ENCODE peak calls at places on chromosome 9, in ten cellular contexts. One of them, this sample, is unnamed.

GRCh38 chr9:124203818-124204217 is 53.9 kb upstream of the NEK6 start:
- DNase-seq in thyroid gland: no peak
- DNase-seq in GM03348: no peak
- DNase-seq in activated CD4-positive, alpha-beta T cell treated with anti-CD3 and anti-CD28 coated beads, Interleukin-2, amount 10 ng/mL, durations not matched to agents 7 days and 5 days: no peak
- DNase-seq in right cardiac atrium: no peak
- DNase-seq in AG08396: no peak
- DNase-seq in stimulated activated CD8-positive, alpha-beta memory T cell treated with anti-CD3 and anti-CD28 coated beads, Interleukin-4, amount 100 ng/mL, for 24 hours: no peak
- DNase-seq in LoVo: no peak
- DNase-seq in right lobe of liver: no peak
- DNase-seq in HEK293T: no peak
- DNase-seq in this sample: no peak

GRCh38 chr9:90466481-90466880 is 176.1 kb downstream of the DIRAS2 start:
- DNase-seq in thyroid gland: no peak
- DNase-seq in GM03348: no peak
- DNase-seq in activated CD4-positive, alpha-beta T cell treated with anti-CD3 and anti-CD28 coated beads, Interleukin-2, amount 10 ng/mL, durations not matched to agents 7 days and 5 days: no peak
- DNase-seq in right cardiac atrium: no peak
- DNase-seq in AG08396: no peak
- DNase-seq in stimulated activated CD8-positive, alpha-beta memory T cell treated with anti-CD3 and anti-CD28 coated beads, Interleukin-4, amount 100 ng/mL, for 24 hours: no peak
- DNase-seq in LoVo: no peak
- DNase-seq in right lobe of liver: no peak
- DNase-seq in HEK293T: no peak
- DNase-seq in this sample: no peak

GRCh38 chr9:37197158-37198033 is 77.0 kb downstream of the ZCCHC7 start:
- DNase-seq in thyroid gland: no peak
- DNase-seq in GM03348: no peak
- DNase-seq in activated CD4-positive, alpha-beta T cell treated with anti-CD3 and anti-CD28 coated beads, Interleukin-2, amount 10 ng/mL, durations not matched to agents 7 days and 5 days: no peak
- DNase-seq in right cardiac atrium: no peak
- DNase-seq in AG08396: no peak
- DNase-seq in stimulated activated CD8-positive, alpha-beta memory T cell treated with anti-CD3 and anti-CD28 coated beads, Interleukin-4, amount 100 ng/mL, for 24 hours: no peak
- DNase-seq in LoVo: no peak
- DNase-seq in right lobe of liver: no peak
- DNase-seq in HEK293T: no peak
- DNase-seq in this sample: no peak

GRCh38 chr9:76629205-76629990 is 134.8 kb upstream of the PCA3 start:
- DNase-seq in thyroid gland: no peak
- DNase-seq in GM03348: no peak
- DNase-seq in activated CD4-positive, alpha-beta T cell treated with anti-CD3 and anti-CD28 coated beads, Interleukin-2, amount 10 ng/mL, durations not matched to agents 7 days and 5 days: no peak
- DNase-seq in right cardiac atrium: no peak
- DNase-seq in AG08396: no peak
- DNase-seq in stimulated activated CD8-positive, alpha-beta memory T cell treated with anti-CD3 and anti-CD28 coated beads, Interleukin-4, amount 100 ng/mL, for 24 hours: no peak
- DNase-seq in LoVo: no peak
- DNase-seq in right lobe of liver: no peak
- DNase-seq in HEK293T: no peak
- DNase-seq in this sample: no peak

GRCh38 chr9:77763566-77763965 is 115.4 kb upstream of the GNA14 start:
- DNase-seq in thyroid gland: no peak
- DNase-seq in GM03348: no peak
- DNase-seq in activated CD4-positive, alpha-beta T cell treated with anti-CD3 and anti-CD28 coated beads, Interleukin-2, amount 10 ng/mL, durations not matched to agents 7 days and 5 days: no peak
- DNase-seq in right cardiac atrium: no peak
- DNase-seq in AG08396: no peak
- DNase-seq in stimulated activated CD8-positive, alpha-beta memory T cell treated with anti-CD3 and anti-CD28 coated beads, Interleukin-4, amount 100 ng/mL, for 24 hours: no peak
- DNase-seq in LoVo: no peak
- DNase-seq in right lobe of liver: no peak
- DNase-seq in HEK293T: no peak
- DNase-seq in this sample: no peak

GRCh38 chr9:21434202-21435014 is 5.8 kb upstream of the IFNA1 start:
- DNase-seq in thyroid gland: peak
- DNase-seq in GM03348: peak
- DNase-seq in activated CD4-positive, alpha-beta T cell treated with anti-CD3 and anti-CD28 coated beads, Interleukin-2, amount 10 ng/mL, durations not matched to agents 7 days and 5 days: peak
- DNase-seq in right cardiac atrium: no peak
- DNase-seq in AG08396: peak
- DNase-seq in stimulated activated CD8-positive, alpha-beta memory T cell treated with anti-CD3 and anti-CD28 coated beads, Interleukin-4, amount 100 ng/mL, for 24 hours: no peak
- DNase-seq in LoVo: peak
- DNase-seq in right lobe of liver: no peak
- DNase-seq in HEK293T: peak
- DNase-seq in this sample: no peak

GRCh38 chr9:136052433-136052880 is 42.6 kb downstream of the NACC2 start:
- DNase-seq in thyroid gland: peak
- DNase-seq in GM03348: no peak
- DNase-seq in activated CD4-positive, alpha-beta T cell treated with anti-CD3 and anti-CD28 coated beads, Interleukin-2, amount 10 ng/mL, durations not matched to agents 7 days and 5 days: no peak
- DNase-seq in right cardiac atrium: no peak
- DNase-seq in AG08396: peak
- DNase-seq in stimulated activated CD8-positive, alpha-beta memory T cell treated with anti-CD3 and anti-CD28 coated beads, Interleukin-4, amount 100 ng/mL, for 24 hours: no peak
- DNase-seq in LoVo: peak
- DNase-seq in right lobe of liver: no peak
- DNase-seq in HEK293T: no peak
- DNase-seq in this sample: peak

GRCh38 chr9:136901516-136902258 is 15.4 kb downstream of the TRAF2 start:
- DNase-seq in thyroid gland: peak
- DNase-seq in GM03348: peak
- DNase-seq in activated CD4-positive, alpha-beta T cell treated with anti-CD3 and anti-CD28 coated beads, Interleukin-2, amount 10 ng/mL, durations not matched to agents 7 days and 5 days: peak
- DNase-seq in right cardiac atrium: peak
- DNase-seq in AG08396: peak
- DNase-seq in stimulated activated CD8-positive, alpha-beta memory T cell treated with anti-CD3 and anti-CD28 coated beads, Interleukin-4, amount 100 ng/mL, for 24 hours: peak
- DNase-seq in LoVo: peak
- DNase-seq in right lobe of liver: no peak
- DNase-seq in HEK293T: no peak
- DNase-seq in this sample: peak

GRCh38 chr9:113187935-113188595 is 33.0 kb downstream of the FKBP15 start:
- DNase-seq in thyroid gland: no peak
- DNase-seq in GM03348: peak
- DNase-seq in activated CD4-positive, alpha-beta T cell treated with anti-CD3 and anti-CD28 coated beads, Interleukin-2, amount 10 ng/mL, durations not matched to agents 7 days and 5 days: no peak
- DNase-seq in right cardiac atrium: peak
- DNase-seq in AG08396: peak
- DNase-seq in stimulated activated CD8-positive, alpha-beta memory T cell treated with anti-CD3 and anti-CD28 coated beads, Interleukin-4, amount 100 ng/mL, for 24 hours: no peak
- DNase-seq in LoVo: peak
- DNase-seq in right lobe of liver: no peak
- DNase-seq in HEK293T: no peak
- DNase-seq in this sample: peak

GRCh38 chr9:68969538-68969937 is 44.4 kb downstream of the PRKACG start:
- DNase-seq in thyroid gland: no peak
- DNase-seq in GM03348: no peak
- DNase-seq in activated CD4-positive, alpha-beta T cell treated with anti-CD3 and anti-CD28 coated beads, Interleukin-2, amount 10 ng/mL, durations not matched to agents 7 days and 5 days: no peak
- DNase-seq in right cardiac atrium: no peak
- DNase-seq in AG08396: no peak
- DNase-seq in stimulated activated CD8-positive, alpha-beta memory T cell treated with anti-CD3 and anti-CD28 coated beads, Interleukin-4, amount 100 ng/mL, for 24 hours: no peak
- DNase-seq in LoVo: no peak
- DNase-seq in right lobe of liver: no peak
- DNase-seq in HEK293T: no peak
- DNase-seq in this sample: no peak

GRCh38 chr9:75993434-75993833 is 103.0 kb downstream of the PCSK5 start:
- DNase-seq in thyroid gland: no peak
- DNase-seq in GM03348: no peak
- DNase-seq in activated CD4-positive, alpha-beta T cell treated with anti-CD3 and anti-CD28 coated beads, Interleukin-2, amount 10 ng/mL, durations not matched to agents 7 days and 5 days: no peak
- DNase-seq in right cardiac atrium: no peak
- DNase-seq in AG08396: no peak
- DNase-seq in stimulated activated CD8-positive, alpha-beta memory T cell treated with anti-CD3 and anti-CD28 coated beads, Interleukin-4, amount 100 ng/mL, for 24 hours: no peak
- DNase-seq in LoVo: peak
- DNase-seq in right lobe of liver: no peak
- DNase-seq in HEK293T: no peak
- DNase-seq in this sample: no peak

GRCh38 chr9:124280176-124280691 is 22.5 kb downstream of the NEK6 start:
- DNase-seq in thyroid gland: peak
- DNase-seq in GM03348: peak
- DNase-seq in activated CD4-positive, alpha-beta T cell treated with anti-CD3 and anti-CD28 coated beads, Interleukin-2, amount 10 ng/mL, durations not matched to agents 7 days and 5 days: no peak
- DNase-seq in right cardiac atrium: peak
- DNase-seq in AG08396: peak
- DNase-seq in stimulated activated CD8-positive, alpha-beta memory T cell treated with anti-CD3 and anti-CD28 coated beads, Interleukin-4, amount 100 ng/mL, for 24 hours: no peak
- DNase-seq in LoVo: no peak
- DNase-seq in right lobe of liver: peak
- DNase-seq in HEK293T: no peak
- DNase-seq in this sample: no peak

GRCh38 chr9:68704804-68705635 is at the start of gene PIP5K1B:
- DNase-seq in thyroid gland: peak
- DNase-seq in GM03348: peak
- DNase-seq in activated CD4-positive, alpha-beta T cell treated with anti-CD3 and anti-CD28 coated beads, Interleukin-2, amount 10 ng/mL, durations not matched to agents 7 days and 5 days: peak
- DNase-seq in right cardiac atrium: peak
- DNase-seq in AG08396: peak
- DNase-seq in stimulated activated CD8-positive, alpha-beta memory T cell treated with anti-CD3 and anti-CD28 coated beads, Interleukin-4, amount 100 ng/mL, for 24 hours: peak
- DNase-seq in LoVo: peak
- DNase-seq in right lobe of liver: peak
- DNase-seq in HEK293T: peak
- DNase-seq in this sample: no peak

GRCh38 chr9:72294952-72295351 is 70.1 kb downstream of the ZFAND5 start:
- DNase-seq in thyroid gland: peak
- DNase-seq in GM03348: no peak
- DNase-seq in activated CD4-positive, alpha-beta T cell treated with anti-CD3 and anti-CD28 coated beads, Interleukin-2, amount 10 ng/mL, durations not matched to agents 7 days and 5 days: no peak
- DNase-seq in right cardiac atrium: no peak
- DNase-seq in AG08396: no peak
- DNase-seq in stimulated activated CD8-positive, alpha-beta memory T cell treated with anti-CD3 and anti-CD28 coated beads, Interleukin-4, amount 100 ng/mL, for 24 hours: no peak
- DNase-seq in LoVo: peak
- DNase-seq in right lobe of liver: no peak
- DNase-seq in HEK293T: no peak
- DNase-seq in this sample: no peak

GRCh38 chr9:121282309-121283071 is 14.5 kb downstream of the GSN start:
- DNase-seq in thyroid gland: peak
- DNase-seq in GM03348: peak
- DNase-seq in activated CD4-positive, alpha-beta T cell treated with anti-CD3 and anti-CD28 coated beads, Interleukin-2, amount 10 ng/mL, durations not matched to agents 7 days and 5 days: no peak
- DNase-seq in right cardiac atrium: peak
- DNase-seq in AG08396: no peak
- DNase-seq in stimulated activated CD8-positive, alpha-beta memory T cell treated with anti-CD3 and anti-CD28 coated beads, Interleukin-4, amount 100 ng/mL, for 24 hours: no peak
- DNase-seq in LoVo: no peak
- DNase-seq in right lobe of liver: no peak
- DNase-seq in HEK293T: no peak
- DNase-seq in this sample: no peak

GRCh38 chr9:124602204-124602603 is 95.0 kb upstream of the NR5A1 start:
- DNase-seq in thyroid gland: no peak
- DNase-seq in GM03348: no peak
- DNase-seq in activated CD4-positive, alpha-beta T cell treated with anti-CD3 and anti-CD28 coated beads, Interleukin-2, amount 10 ng/mL, durations not matched to agents 7 days and 5 days: no peak
- DNase-seq in right cardiac atrium: no peak
- DNase-seq in AG08396: peak
- DNase-seq in stimulated activated CD8-positive, alpha-beta memory T cell treated with anti-CD3 and anti-CD28 coated beads, Interleukin-4, amount 100 ng/mL, for 24 hours: no peak
- DNase-seq in LoVo: no peak
- DNase-seq in right lobe of liver: no peak
- DNase-seq in HEK293T: no peak
- DNase-seq in this sample: no peak

GRCh38 chr9:3434594-3434993 is 91.2 kb downstream of the RFX3 start:
- DNase-seq in thyroid gland: no peak
- DNase-seq in GM03348: no peak
- DNase-seq in activated CD4-positive, alpha-beta T cell treated with anti-CD3 and anti-CD28 coated beads, Interleukin-2, amount 10 ng/mL, durations not matched to agents 7 days and 5 days: no peak
- DNase-seq in right cardiac atrium: no peak
- DNase-seq in AG08396: no peak
- DNase-seq in stimulated activated CD8-positive, alpha-beta memory T cell treated with anti-CD3 and anti-CD28 coated beads, Interleukin-4, amount 100 ng/mL, for 24 hours: no peak
- DNase-seq in LoVo: no peak
- DNase-seq in right lobe of liver: no peak
- DNase-seq in HEK293T: no peak
- DNase-seq in this sample: no peak

This sample was measured in H54.